ENCODE peak calls at places on chromosomes 3 and 15, in ten cellular contexts. Z is hepatic stellate cell; N is brain microvascular endothelial cell; H is activated CD4-positive, alpha-beta T cell treated with anti-CD3 and anti-CD28 coated beads, Interleukin-2, amount 50 U/mL, for 24 hours; E is NT2/D1; S is BE2C; Y is T-helper 2 cell; T is heart left ventricle; G is fibroblast of lung; U is kidney tubule cell. A is an unnamed sample.
A peak's percentile ranks its signal among the peaks of the same experiment; 100 is the strongest.

GRCh38 chr15:89112341-89112971 is 24.2 kb downstream of the ABHD2 start:
- DNase-seq in Z (no peak), N (no peak), H (no peak), E (no peak), S (no peak), Y (no peak), T (peak; percentile 72), G (peak; percentile 49), U (peak; percentile 65), A (peak; percentile 79)

GRCh38 chr15:98689431-98689861 is 41.1 kb downstream of the IGF1R start:
- DNase-seq in Z (peak; percentile 54), N (peak; percentile 60), H (no peak), E (no peak), S (peak; percentile 61), Y (no peak), T (no peak), G (peak; percentile 51), U (peak; percentile 71), A (no peak)

GRCh38 chr3:16404349-16404895 is 109.1 kb downstream of the RFTN1 start:
- DNase-seq in Z (no peak), N (no peak), H (no peak), E (no peak), S (no peak), Y (no peak), T (no peak), G (no peak), U (no peak), A (no peak)

GRCh38 chr15:92166029-92166428 is 227.7 kb upstream of the ST8SIA2 start:
- DNase-seq in Z (no peak), N (no peak), H (no peak), E (no peak), S (no peak), Y (no peak), T (no peak), G (no peak), U (no peak), A (no peak)

GRCh38 chr15:25738171-25738792 is 124.8 kb downstream of the ATP10A start:
- DNase-seq in Z (no peak), N (no peak), H (no peak), E (no peak), S (no peak), Y (no peak), T (no peak), G (peak; percentile 66), U (peak; percentile 47), A (no peak)

GRCh38 chr3:70554170-70554569 is 241.7 kb upstream of the MDFIC2 start:
- DNase-seq in Z (no peak), N (peak; percentile 40), H (no peak), E (peak; percentile 44), S (no peak), Y (no peak), T (no peak), G (no peak), U (peak; percentile 29), A (no peak)

GRCh38 chr3:102179321-102180290 is 255.2 kb upstream of the ZPLD1 start:
- DNase-seq in Z (no peak), N (peak; percentile 62), H (no peak), E (no peak), S (no peak), Y (no peak), T (no peak), G (peak; percentile 31), U (peak; percentile 78), A (no peak)

GRCh38 chr3:187955076-187955952 is 198.6 kb upstream of the LPP start:
- DNase-seq in Z (peak; percentile 63), N (peak; percentile 78), H (no peak), E (no peak), S (no peak), Y (no peak), T (no peak), G (peak; percentile 99), U (peak; percentile 88), A (peak; percentile 22)